ENCODE peak calls at places on chromosome 6, in four cellular contexts. M is HEK293T; E is activated CD4-positive, CD25-positive, alpha-beta regulatory T cell; Y is activated T-cell treated with anti-CD3 and anti-CD28 coated beads for 24 hours. D is an unnamed sample.

GRCh38 chr6:66508433-66508832 is 801.4 kb upstream of the EYS start:
- DNase-seq in M (no peak), E (no peak), Y (no peak), D (no peak)

GRCh38 chr6:36599791-36600209 is 5.6 kb downstream of the SRSF3 start:
- DNase-seq in E (peak), M (no peak), Y (peak), D (no peak)

GRCh38 chr6:132300323-132300949 is 100.8 kb downstream of the MOXD1 start:
- DNase-seq in M (peak), E (no peak), Y (no peak), D (no peak)

GRCh38 chr6:5337573-5337972 is 76.3 kb downstream of the FARS2 start:
- DNase-seq in Y (no peak), M (no peak), E (no peak), D (no peak)

GRCh38 chr6:14634072-14634471 is 516.5 kb downstream of the CD83 start:
- DNase-seq in Y (no peak), E (no peak), M (no peak), D (no peak)

GRCh38 chr6:3823671-3824070 is 25.5 kb upstream of the FAM50B start:
- DNase-seq in E (no peak), M (no peak), Y (no peak), D (no peak)

GRCh38 chr6:24408719-24409410 is 6.1 kb downstream of the MRS2 start:
- DNase-seq in E (no peak), Y (no peak), M (no peak), D (no peak)

GRCh38 chr6:168050861-168051586 is 28.0 kb downstream of the FRMD1 start:
- DNase-seq in Y (no peak), M (peak), E (no peak), D (no peak)

GRCh38 chr6:53771780-53772624 is 22.8 kb upstream of the LRRC1 start:
- DNase-seq in E (no peak), Y (no peak), M (no peak), D (no peak)

GRCh38 chr6:92043782-92044181 is 1375.6 kb downstream of the EPHA7 start:
- DNase-seq in E (no peak), M (no peak), Y (no peak), D (no peak)

GRCh38 chr6:135568366-135568765 is 70.8 kb upstream of the AHI1 start:
- DNase-seq in M (no peak), E (no peak), Y (peak), D (no peak)

D was measured in omental fat pad.